ENCODE peak calls at places on chromosomes 4 and X, in four cellular contexts. G is left lung, Q is KBM-7, E is germinal center. L is an unnamed sample.

GRCh38 chr4:75683482-75684155 is 10.4 kb upstream of the G3BP2 start:
- DNase-seq in G (no peak), Q (no peak), E (no peak), L (no peak)

GRCh38 chr4:111678466-111678865 is 466.8 kb upstream of the FAM241A start:
- DNase-seq in Q (no peak), G (no peak), E (no peak), L (no peak)

GRCh38 chrX:153592966-153593688 is 5.8 kb downstream of the CCNQ start:
- DNase-seq in Q (no peak), G (peak; percentile 4), E (no peak), L (no peak)

GRCh38 chr4:6183740-6184139 is 16.6 kb downstream of the JAKMIP1 start:
- DNase-seq in G (no peak), E (no peak), Q (no peak), L (no peak)

GRCh38 chr4:110055014-110055768 is 142.5 kb downstream of the EGF start:
- DNase-seq in G (no peak), E (no peak), Q (no peak), L (no peak)

GRCh38 chr4:78057600-78058560 is 757 bp downstream of the FRAS1 start:
- DNase-seq in Q (peak; percentile 50), E (peak; percentile 25), G (peak; percentile 51), L (peak; percentile 15)

GRCh38 chr4:8901335-8901734 is 29.7 kb upstream of the HMX1 start:
- DNase-seq in Q (no peak), E (no peak), G (no peak), L (no peak)

GRCh38 chr4:6688879-6689505 is 4.7 kb upstream of the S100P start:
- DNase-seq in Q (peak; percentile 85), G (peak; percentile 67), E (no peak), L (no peak)

GRCh38 chrX:23726196-23726595 is 16.9 kb downstream of the ACOT9 start:
- DNase-seq in Q (peak; percentile 88), G (no peak), E (no peak), L (peak; percentile 11)

GRCh38 chr4:166153539-166153938 is 280.5 kb downstream of the TLL1 start:
- DNase-seq in E (no peak), G (no peak), Q (no peak), L (no peak)

GRCh38 chr4:19298998-19299397 is 952.7 kb upstream of the SLIT2 start:
- DNase-seq in Q (no peak), E (no peak), G (no peak), L (no peak)

GRCh38 chr4:48483006-48483776 is at the start of gene SLC10A4:
- DNase-seq in G (no peak), Q (peak; percentile 65), E (peak; percentile 57), L (no peak)

GRCh38 chr4:14168919-14169318 is 541.4 kb upstream of the BOD1L1 start:
- DNase-seq in Q (peak; percentile 19), G (no peak), E (no peak), L (no peak)

GRCh38 chr4:158667651-158668198 is 4.0 kb downstream of the C4orf46 start:
- DNase-seq in E (peak; percentile 17), G (no peak), Q (peak; percentile 52), L (peak; percentile 2)

GRCh38 chr4:141636771-141637460 is 533 bp downstream of the IL15 start:
- DNase-seq in G (peak; percentile 47), Q (peak; percentile 36), E (peak; percentile 12), L (no peak)

GRCh38 chr4:46254788-46255187 is 130.9 kb upstream of the GABRG1 start:
- DNase-seq in Q (no peak), E (no peak), G (no peak), L (no peak)

GRCh38 chr4:156476359-156476758 is 495.2 kb downstream of the PDGFC start:
- DNase-seq in E (no peak), G (no peak), Q (peak; percentile 7), L (no peak)

GRCh38 chr4:165709973-165710526 is 163.0 kb upstream of the TLL1 start:
- DNase-seq in Q (no peak), G (no peak), E (no peak), L (no peak)

GRCh38 chr4:110305455-110305854 is 107.0 kb upstream of the ELOVL6 start:
- DNase-seq in E (no peak), Q (no peak), G (no peak), L (no peak)

GRCh38 chr4:100716416-100716815 is 198.6 kb upstream of the EMCN start:
- DNase-seq in Q (no peak), G (no peak), E (no peak), L (no peak)

GRCh38 chrX:31590581-31591113 is 518.8 kb upstream of the FTHL17 start:
- DNase-seq in Q (no peak), G (no peak), E (no peak), L (no peak)

GRCh38 chr4:1192493-1193205 is 20.3 kb upstream of the SPON2 start:
- DNase-seq in E (no peak), Q (no peak), G (peak; percentile 32), L (no peak)

GRCh38 chr4:152098365-152099060 is 337.7 kb upstream of the GATB start:
- DNase-seq in G (no peak), E (no peak), Q (no peak), L (no peak)

GRCh38 chrX:12080265-12080664 is 58.0 kb upstream of the FRMPD4 start:
- DNase-seq in Q (peak; percentile 57), E (peak; percentile 2), G (no peak), L (peak; percentile 6)

L was measured in naive B cell.